ENCODE peak calls at places on chromosomes 6 and 20, in six cellular contexts. P, Z, A, D, N and E are unnamed samples.

GRCh38 chr6:90397929-90398674 is 101.5 kb upstream of the BACH2 start:
- DNase-seq in P (no peak), Z (no peak), A (no peak), D (no peak), N (peak), E (no peak)

GRCh38 chr6:148440877-148441453 is 98.3 kb downstream of the SASH1 start:
- DNase-seq in P (peak), Z (peak), A (peak), D (peak), N (peak), E (peak)

GRCh38 chr6:31958741-31959739 is at the start of the genes NELFE and SKIC2:
- DNase-seq in P (peak), Z (peak), A (peak), D (peak), N (peak), E (peak)

GRCh38 chr6:84847349-84848160 is 83.2 kb upstream of the TBX18 start:
- DNase-seq in P (no peak), Z (no peak), A (no peak), D (no peak), N (peak), E (no peak)

GRCh38 chr20:43940518-43941225 is 26.0 kb downstream of the TOX2 start:
- DNase-seq in P (no peak), Z (no peak), A (no peak), D (no peak), N (no peak), E (no peak)

GRCh38 chr20:57621426-57622200 is 1.4 kb upstream of the ZBP1 start:
- DNase-seq in P (no peak), Z (no peak), A (peak), D (no peak), N (no peak), E (no peak)

GRCh38 chr20:36093025-36093803 is 61.3 kb upstream of the EPB41L1 start:
- DNase-seq in P (peak), Z (no peak), A (peak), D (peak), N (peak), E (peak)

GRCh38 chr6:150465610-150466009 is 96.8 kb downstream of the IYD start:
- DNase-seq in P (no peak), Z (no peak), A (no peak), D (no peak), N (no peak), E (no peak)

GRCh38 chr6:89610149-89610642 is 28.4 kb downstream of the LYRM2 start:
- DNase-seq in P (peak), Z (peak), A (peak), D (peak), N (peak), E (peak)

GRCh38 chr6:110537208-110538123 is 61.1 kb upstream of the SLC22A16 start:
- DNase-seq in P (no peak), Z (peak), A (peak), D (no peak), N (peak), E (no peak)

GRCh38 chr6:114534813-114535212 is 192.0 kb upstream of the HS3ST5 start:
- DNase-seq in P (no peak), Z (no peak), A (no peak), D (no peak), N (no peak), E (no peak)

GRCh38 chr6:162181741-162182401 is 545.7 kb downstream of the PRKN start:
- DNase-seq in P (no peak), Z (no peak), A (no peak), D (no peak), N (peak), E (no peak)

GRCh38 chr20:33370296-33370695 is 31.0 kb downstream of the CDK5RAP1 start:
- DNase-seq in P (no peak), Z (no peak), A (no peak), D (no peak), N (no peak), E (no peak)

GRCh38 chr20:63532449-63532971 is 4.7 kb downstream of the PTK6 start:
- DNase-seq in P (no peak), Z (no peak), A (no peak), D (no peak), N (no peak), E (no peak)

GRCh38 chr6:52609968-52610367 is 33.1 kb upstream of the TRAM2 start:
- DNase-seq in P (no peak), Z (no peak), A (no peak), D (no peak), N (no peak), E (no peak)

GRCh38 chr20:52081066-52081465 is 110.5 kb downstream of the ZFP64 start:
- DNase-seq in P (no peak), Z (no peak), A (no peak), D (no peak), N (no peak), E (no peak)

GRCh38 chr6:6313012-6313411 is 7.5 kb downstream of the F13A1 start:
- DNase-seq in P (no peak), Z (no peak), A (no peak), D (no peak), N (no peak), E (no peak)

GRCh38 chr6:56555438-56555872 is 87.2 kb downstream of the DST start:
- DNase-seq in P (peak), Z (no peak), A (peak), D (no peak), N (peak), E (no peak)

GRCh38 chr20:50111120-50111828 is 1.7 kb downstream of the UBE2V1 start:
- DNase-seq in P (no peak), Z (no peak), A (peak), D (no peak), N (peak), E (no peak)

GRCh38 chr6:157034433-157035230 is 257.5 kb downstream of the ARID1B start:
- DNase-seq in P (no peak), Z (peak), A (peak), D (no peak), N (no peak), E (no peak)

GRCh38 chr20:46461808-46462207 is 51.6 kb downstream of the ZNF334 start:
- DNase-seq in P (no peak), Z (no peak), A (no peak), D (no peak), N (no peak), E (no peak)

GRCh38 chr6:101417899-101418298 is 24.4 kb downstream of the GRIK2 start:
- DNase-seq in P (no peak), Z (no peak), A (no peak), D (no peak), N (no peak), E (no peak)

GRCh38 chr6:33018904-33019303 is 9.5 kb upstream of the HLA-DOA start:
- DNase-seq in P (peak), Z (no peak), A (peak), D (no peak), N (peak), E (no peak)

GRCh38 chr6:56911847-56912246 is 43.1 kb upstream of the BEND6 start:
- DNase-seq in P (no peak), Z (no peak), A (peak), D (no peak), N (peak), E (no peak)

GRCh38 chr6:121201108-121201507 is 133.2 kb downstream of the TBC1D32 start:
- DNase-seq in P (no peak), Z (no peak), A (no peak), D (no peak), N (no peak), E (no peak)

GRCh38 chr6:158460602-158461092 is 99.2 kb upstream of the TMEM181 start:
- DNase-seq in P (no peak), Z (no peak), A (peak), D (no peak), N (no peak), E (no peak)

GRCh38 chr6:144219056-144219685 is 66.0 kb upstream of the UTRN start:
- DNase-seq in P (no peak), Z (peak), A (peak), D (no peak), N (no peak), E (no peak)

GRCh38 chr6:43773981-43774775 is 4.2 kb downstream of the VEGFA start:
- DNase-seq in P (no peak), Z (no peak), A (no peak), D (no peak), N (no peak), E (no peak)
- TF ChIP-seq CTCF in P (no peak), Z (no peak), A (no peak), D (no peak), N (no peak), E (no peak)

GRCh38 chr6:13767121-13767794 is 47.1 kb downstream of the MCUR1 start:
- DNase-seq in P (peak), Z (no peak), A (peak), D (peak), N (peak), E (peak)

GRCh38 chr6:13766201-13766634 is 48.1 kb downstream of the MCUR1 start:
- DNase-seq in P (no peak), Z (no peak), A (peak), D (no peak), N (peak), E (no peak)

GRCh38 chr6:13765570-13765969 is 48.8 kb downstream of the MCUR1 start:
- DNase-seq in P (no peak), Z (no peak), A (peak), D (no peak), N (no peak), E (no peak)

GRCh38 chr6:13769034-13769654 is 45.2 kb downstream of the MCUR1 start:
- DNase-seq in P (no peak), Z (no peak), A (no peak), D (no peak), N (no peak), E (no peak)

GRCh38 chr6:13769655-13770053 is 44.7 kb downstream of the MCUR1 start:
- DNase-seq in P (no peak), Z (no peak), A (no peak), D (no peak), N (no peak), E (no peak)
- TF ChIP-seq CTCF in P (peak), Z (peak), A (peak), D (no peak), N (peak), E (no peak)

DNA sequence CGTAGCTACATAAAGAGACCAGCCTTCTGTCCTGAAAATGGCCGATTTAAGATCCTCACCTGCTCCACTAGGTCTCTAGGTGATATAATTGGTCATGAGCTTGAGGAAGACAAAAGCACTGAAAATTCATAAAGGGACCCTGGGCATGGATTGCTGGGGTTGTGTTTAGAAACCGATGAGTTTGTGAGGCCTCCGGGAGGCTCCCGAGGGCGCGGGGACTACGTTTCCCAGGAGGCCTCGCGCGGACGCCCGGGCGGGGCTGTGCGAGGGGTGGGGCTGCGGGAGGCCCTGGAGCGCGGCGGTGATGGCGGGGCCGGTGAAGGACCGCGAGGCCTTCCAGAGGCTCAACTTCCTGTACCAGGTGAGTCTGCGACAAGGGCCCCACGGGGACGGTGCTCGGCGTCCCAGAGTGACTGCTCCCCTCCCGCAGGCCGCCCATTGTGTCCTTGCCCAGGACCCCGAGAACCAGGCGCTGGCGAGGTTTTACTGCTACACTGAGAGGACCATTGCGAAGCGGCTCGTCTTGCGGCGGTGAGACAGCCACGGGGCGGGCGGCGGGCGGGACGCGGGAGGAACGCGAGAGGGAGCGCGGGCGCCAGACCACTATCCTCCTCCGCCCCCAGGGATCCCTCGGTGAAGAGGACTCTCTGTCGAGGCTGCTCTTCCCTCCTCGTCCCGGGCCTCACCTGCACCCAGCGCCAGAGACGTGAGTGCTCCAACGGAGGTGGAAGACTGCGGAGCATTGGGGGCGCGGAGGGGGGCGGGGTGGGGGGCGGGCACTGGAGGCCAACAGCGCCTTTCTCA is at the start of gene RPP21:
- DNase-seq in P (peak), Z (peak), A (peak), D (peak), N (peak), E (peak)
- TF ChIP-seq CTCF in P (no peak), Z (peak), A (no peak), D (no peak), N (no peak), E (no peak)

GRCh38 chr6:138007014-138007472 is 100.2 kb downstream of the PERP start:
- DNase-seq in P (no peak), Z (peak), A (peak), D (no peak), N (peak), E (peak)
- TF ChIP-seq CTCF in P (peak), Z (peak), A (peak), D (peak), N (peak), E (peak)

GRCh38 chr20:418858-419365 is 10.8 kb downstream of the RBCK1 start:
- DNase-seq in P (no peak), Z (no peak), A (no peak), D (no peak), N (no peak), E (no peak)

GRCh38 chr20:420721-421574 is 12.8 kb downstream of the RBCK1 start:
- DNase-seq in P (no peak), Z (no peak), A (no peak), D (no peak), N (no peak), E (no peak)

GRCh38 chr20:417801-418342 is 9.8 kb downstream of the RBCK1 start:
- DNase-seq in P (no peak), Z (no peak), A (no peak), D (no peak), N (no peak), E (no peak)

GRCh38 chr20:420169-420620 is 12.1 kb downstream of the RBCK1 start:
- DNase-seq in P (no peak), Z (no peak), A (no peak), D (no peak), N (no peak), E (no peak)

GRCh38 chr20:419556-420168 is 11.6 kb downstream of the RBCK1 start:
- DNase-seq in P (no peak), Z (no peak), A (no peak), D (no peak), N (no peak), E (no peak)
- TF ChIP-seq CTCF in P (no peak), Z (no peak), A (no peak), D (no peak), N (no peak), E (no peak)

GRCh38 chr6:79584332-79584731 is 46.8 kb upstream of the SH3BGRL2 start:
- DNase-seq in P (no peak), Z (no peak), A (no peak), D (no peak), N (no peak), E (no peak)

GRCh38 chr6:79589701-79590100 is 41.4 kb upstream of the SH3BGRL2 start:
- DNase-seq in P (no peak), Z (no peak), A (no peak), D (no peak), N (no peak), E (no peak)

DNA sequence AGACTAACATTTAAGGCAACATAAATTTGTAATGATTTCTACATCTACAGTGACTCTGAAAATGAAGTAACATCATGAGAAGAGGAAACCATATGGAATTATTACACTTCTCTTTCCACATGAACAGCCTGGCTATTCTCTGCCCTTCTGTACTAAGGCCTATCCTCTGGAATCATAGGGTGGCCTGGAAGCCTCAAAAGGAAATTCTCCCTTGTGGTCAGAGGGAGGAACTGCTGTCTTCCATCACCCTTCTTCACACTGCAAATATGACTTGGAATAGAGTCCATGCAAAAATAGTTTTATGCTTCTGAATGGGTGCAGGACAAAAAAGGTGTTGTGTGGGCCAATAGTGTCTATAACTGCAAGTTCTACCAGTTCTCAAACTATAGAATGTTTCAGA is 44.6 kb upstream of the SH3BGRL2 start:
- DNase-seq in P (no peak), Z (peak), A (peak), D (no peak), N (peak), E (no peak)
- TF ChIP-seq CTCF in P (peak), Z (peak), A (peak), D (no peak), N (peak), E (no peak)

DNA sequence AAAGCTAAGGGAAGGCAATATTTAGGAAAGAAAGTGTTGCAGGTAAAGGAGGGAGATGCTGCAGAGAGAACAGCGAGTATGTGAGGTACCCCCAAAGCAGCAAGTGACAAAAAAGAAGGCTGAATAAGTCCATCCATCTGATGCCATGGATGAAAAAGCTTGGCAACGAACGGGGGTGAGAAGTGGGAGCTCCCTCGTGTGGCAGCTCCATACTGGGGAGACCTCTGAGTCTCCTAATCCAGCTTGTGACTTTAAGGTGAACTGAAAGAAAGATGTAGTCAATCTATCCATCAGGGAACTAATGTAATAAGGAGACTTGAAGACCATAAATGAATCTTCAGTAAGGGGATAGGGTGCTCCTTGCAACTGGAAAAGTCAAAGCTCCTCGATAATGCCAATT is 156.6 kb downstream of the OTOR start:
- DNase-seq in P (no peak), Z (no peak), A (no peak), D (no peak), N (no peak), E (no peak)
- TF ChIP-seq CTCF in P (no peak), Z (peak), A (no peak), D (no peak), N (peak), E (no peak)

DNA sequence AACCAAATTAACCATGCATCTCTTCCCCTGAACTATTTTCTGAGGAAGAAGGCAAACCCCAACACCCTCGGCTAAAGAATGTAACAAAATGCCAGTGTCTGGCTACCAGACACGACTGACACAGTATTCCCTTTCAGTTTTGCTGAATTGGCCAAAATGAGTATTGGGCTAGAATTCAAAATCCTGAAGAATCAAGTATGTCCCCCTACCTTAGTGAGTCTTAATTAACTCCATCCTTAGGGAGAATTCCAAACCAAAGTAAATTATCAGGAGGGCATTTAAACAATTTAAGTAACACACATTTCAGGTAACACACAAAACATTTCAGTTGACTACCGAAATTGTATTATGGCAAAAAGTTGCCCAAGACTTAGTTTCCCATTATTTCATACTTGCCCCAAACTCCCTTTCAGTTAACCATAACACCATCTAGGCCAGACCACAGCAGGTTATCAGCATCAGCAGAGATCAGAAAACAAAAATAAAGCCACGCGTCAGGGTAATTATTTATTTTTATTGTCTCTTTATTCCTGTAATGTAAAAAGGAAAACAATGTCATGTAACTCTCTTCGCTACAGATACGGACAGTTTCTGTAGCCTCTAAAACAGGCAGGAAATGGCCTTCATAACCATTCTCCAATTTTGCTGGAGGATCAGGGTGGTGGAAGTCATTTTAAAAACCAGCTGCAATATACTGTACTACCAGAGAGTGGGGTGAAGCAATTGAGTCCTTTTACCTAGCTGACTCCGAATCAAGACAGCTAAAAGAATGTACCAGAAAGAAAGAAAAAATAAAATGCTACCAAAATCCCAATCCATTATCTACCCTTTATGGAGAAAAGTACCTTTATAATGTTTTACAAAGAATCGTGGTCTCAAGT is 1.9 kb downstream of the SNX5 start:
- DNase-seq in P (no peak), Z (peak), A (peak), D (no peak), N (peak), E (no peak)
- TF ChIP-seq CTCF in P (peak), Z (no peak), A (peak), D (no peak), N (peak), E (no peak)